ENCODE peak calls at places on chromosome 18, in six cellular contexts. E, S, Y, M, I and T are unnamed samples.
A peak's percentile ranks its signal among the peaks of the same experiment; 100 is the strongest.

GRCh38 chr18:22347624-22348511 is 69.8 kb downstream of the CTAGE1 start:
- DNase-seq in E (no peak), S (no peak), Y (no peak), M (no peak), I (no peak), T (no peak)

GRCh38 chr18:51852661-51853060 is 487.3 kb upstream of the DCC start:
- DNase-seq in E (no peak), S (no peak), Y (no peak), M (no peak), I (no peak), T (no peak)

GRCh38 chr18:8847066-8847755 is 141.9 kb downstream of the MTCL1 start:
- DNase-seq in E (no peak), S (no peak), Y (no peak), M (no peak), I (no peak), T (peak; percentile 28)

GRCh38 chr18:22559414-22560282 is 141.9 kb upstream of the CTAGE1 start:
- DNase-seq in E (no peak), S (no peak), Y (no peak), M (no peak), I (peak; percentile 49), T (no peak)

GRCh38 chr18:37414816-37415215 is 150.8 kb downstream of the CELF4 start:
- DNase-seq in E (no peak), S (no peak), Y (no peak), M (no peak), I (no peak), T (no peak)

GRCh38 chr18:49561377-49562193 is at the start of gene LIPG:
- DNase-seq in E (peak; percentile 25), S (no peak), Y (peak; percentile 58), M (no peak), I (peak; percentile 57), T (no peak)

GRCh38 chr18:59631583-59632181 is 65.5 kb downstream of the CCBE1 start:
- DNase-seq in E (no peak), S (no peak), Y (no peak), M (no peak), I (peak; percentile 41), T (no peak)

GRCh38 chr18:40006553-40007073 is 1948.4 kb upstream of the PIK3C3 start:
- DNase-seq in E (no peak), S (no peak), Y (no peak), M (no peak), I (no peak), T (no peak)

GRCh38 chr18:28063181-28063790 is 113.6 kb downstream of the CDH2 start:
- DNase-seq in E (no peak), S (no peak), Y (no peak), M (no peak), I (peak; percentile 21), T (peak; percentile 52)

GRCh38 chr18:74455386-74455785 is 1.7 kb downstream of the DIPK1C start:
- DNase-seq in E (no peak), S (no peak), Y (no peak), M (no peak), I (no peak), T (no peak)

GRCh38 chr18:12377556-12378553 is 828 bp upstream of the AFG3L2 start:
- DNase-seq in E (no peak), S (no peak), Y (no peak), M (no peak), I (no peak), T (peak; percentile 98)

GRCh38 chr18:48674198-48674721 is 135.4 kb downstream of the CTIF start:
- DNase-seq in E (no peak), S (no peak), Y (no peak), M (no peak), I (peak; percentile 54), T (peak; percentile 29)

GRCh38 chr18:54444309-54444914 is 86.7 kb downstream of the C18orf54 start:
- DNase-seq in E (peak; percentile 13), S (no peak), Y (peak; percentile 43), M (no peak), I (peak; percentile 48), T (peak; percentile 51)

GRCh38 chr18:22391571-22392359 is 25.9 kb downstream of the CTAGE1 start:
- DNase-seq in E (no peak), S (peak; percentile 16), Y (no peak), M (no peak), I (peak; percentile 75), T (peak; percentile 91)

GRCh38 chr18:35511833-35512232 is 14.1 kb upstream of the INO80C start:
- DNase-seq in E (no peak), S (no peak), Y (no peak), M (no peak), I (no peak), T (no peak)

GRCh38 chr18:34648269-34648668 is 61.8 kb upstream of the DTNA start:
- DNase-seq in E (no peak), S (no peak), Y (no peak), M (no peak), I (no peak), T (no peak)

GRCh38 chr18:78753240-78753639 is 226.4 kb upstream of the SALL3 start:
- DNase-seq in E (no peak), S (no peak), Y (no peak), M (no peak), I (no peak), T (no peak)

GRCh38 chr18:13570856-13571495 is 155.4 kb downstream of the FAM210A start:
- DNase-seq in E (no peak), S (no peak), Y (no peak), M (no peak), I (peak; percentile 15), T (no peak)

GRCh38 chr18:7754725-7755181 is 187.6 kb downstream of the PTPRM start:
- DNase-seq in E (no peak), S (no peak), Y (no peak), M (no peak), I (peak; percentile 9), T (no peak)

GRCh38 chr18:48227206-48227605 is 182.0 kb downstream of the ZBTB7C start:
- DNase-seq in E (no peak), S (no peak), Y (peak; percentile 45), M (no peak), I (no peak), T (no peak)

GRCh38 chr18:23888880-23889279 is 125.7 kb upstream of the TTC39C start:
- DNase-seq in E (no peak), S (no peak), Y (no peak), M (no peak), I (no peak), T (no peak)

GRCh38 chr18:48022531-48023330 is 92.3 kb upstream of the SMAD2 start:
- DNase-seq in E (no peak), S (no peak), Y (peak; percentile 47), M (no peak), I (no peak), T (peak; percentile 68)

GRCh38 chr18:73564073-73564472 is 583.6 kb downstream of the FBXO15 start:
- DNase-seq in E (no peak), S (no peak), Y (no peak), M (no peak), I (peak; percentile 86), T (peak; percentile 90)

GRCh38 chr18:37334494-37335125 is 231.0 kb downstream of the CELF4 start:
- DNase-seq in E (no peak), S (no peak), Y (no peak), M (no peak), I (peak; percentile 10), T (peak; percentile 37)

GRCh38 chr18:41579185-41579584 is 375.8 kb upstream of the PIK3C3 start:
- DNase-seq in E (no peak), S (no peak), Y (no peak), M (no peak), I (no peak), T (no peak)

GRCh38 chr18:13564579-13564978 is 161.8 kb downstream of the FAM210A start:
- DNase-seq in E (no peak), S (no peak), Y (no peak), M (no peak), I (no peak), T (no peak)

GRCh38 chr18:31190919-31191318 is 28.3 kb upstream of the DSC1 start:
- DNase-seq in E (no peak), S (no peak), Y (no peak), M (no peak), I (no peak), T (no peak)

GRCh38 chr18:44079602-44080001 is 601.1 kb upstream of the SETBP1 start:
- DNase-seq in E (no peak), S (no peak), Y (no peak), M (no peak), I (peak; percentile 62), T (no peak)

GRCh38 chr18:44835555-44836156 is 155.0 kb downstream of the SETBP1 start:
- DNase-seq in E (no peak), S (no peak), Y (no peak), M (no peak), I (no peak), T (no peak)

GRCh38 chr18:12839057-12839525 is 44.9 kb downstream of the PTPN2 start:
- DNase-seq in E (no peak), S (no peak), Y (peak; percentile 40), M (no peak), I (no peak), T (no peak)

GRCh38 chr18:6058941-6059340 is 163.6 kb upstream of the TMEM200C start:
- DNase-seq in E (no peak), S (no peak), Y (no peak), M (no peak), I (peak; percentile 15), T (no peak)